ENCODE peak calls at places on chromosomes 12 and 14, in five cellular contexts. J is GM13977, A is cardiac muscle cell, O is endothelial cell, S is adrenal gland. M is an unnamed sample.

GRCh38 chr14:24343795-24344660 is 4.2 kb upstream of the RIPK3 start:
- DNase-seq in O (no peak), J (no peak), S (no peak), A (no peak), M (no peak)

GRCh38 chr12:62995097-62995496 is 60.1 kb upstream of the PPM1H start:
- DNase-seq in S (no peak), O (no peak), J (no peak), A (no peak), M (no peak)

GRCh38 chr12:53616950-53617349 is 9.2 kb downstream of the ATF7 start:
- DNase-seq in O (no peak), J (no peak), A (no peak), S (no peak), M (no peak)

GRCh38 chr14:81366259-81366658 is 33.9 kb downstream of the STON2 start:
- DNase-seq in J (no peak), S (no peak), O (no peak), A (no peak), M (no peak)

GRCh38 chr12:124613151-124613585 is 45.8 kb upstream of the NCOR2 start:
- DNase-seq in S (no peak), J (no peak), A (no peak), O (no peak), M (no peak)

GRCh38 chr14:58643366-58643765 is 5.6 kb downstream of the DACT1 start:
- DNase-seq in S (no peak), A (peak), J (no peak), O (no peak), M (no peak)

GRCh38 chr14:75450381-75451276 is 22.8 kb downstream of the JDP2 start:
- DNase-seq in A (no peak), J (no peak), S (peak), O (no peak), M (peak)

GRCh38 chr14:95043314-95043713 is 114.0 kb downstream of the DICER1 start:
- DNase-seq in A (no peak), J (no peak), O (no peak), S (no peak), M (no peak)

GRCh38 chr12:94872671-94873367 is 130.7 kb downstream of the NDUFA12 start:
- DNase-seq in O (peak), S (no peak), J (peak), A (no peak), M (peak)

GRCh38 chr12:81209001-81209400 is 131.1 kb downstream of the ACSS3 start:
- DNase-seq in A (no peak), S (peak), J (no peak), O (no peak), M (no peak)

GRCh38 chr12:56220611-56221232 is 1.0 kb downstream of the RNF41 start:
- DNase-seq in S (peak), O (no peak), J (peak), A (no peak), M (peak)

GRCh38 chr14:75372260-75372659 is 55.6 kb upstream of the JDP2 start:
- DNase-seq in O (no peak), A (no peak), J (no peak), S (peak), M (no peak)

GRCh38 chr12:42735869-42736361 is 146.4 kb upstream of the PRICKLE1 start:
- DNase-seq in J (no peak), S (no peak), O (no peak), A (peak), M (peak)

GRCh38 chr12:113298861-113299545 is 35.9 kb downstream of the SLC8B1 start:
- DNase-seq in J (no peak), A (no peak), O (no peak), S (peak), M (peak)

GRCh38 chr14:50954811-50955372 is 10.6 kb upstream of the PYGL start:
- DNase-seq in O (no peak), S (no peak), J (peak), A (peak), M (no peak)

GRCh38 chr12:34299802-34300193 is 277.5 kb downstream of the ALG10 start:
- DNase-seq in S (no peak), J (no peak), A (no peak), O (no peak), M (no peak)

GRCh38 chr14:23543403-23543802 is 8.2 kb downstream of the ZFHX2 start:
- DNase-seq in A (no peak), J (no peak), S (no peak), O (no peak), M (no peak)

GRCh38 chr14:23366163-23366921 is 1.4 kb upstream of the EFS start:
- DNase-seq in J (no peak), A (peak), S (peak), O (peak), M (peak)

GRCh38 chr14:104423224-104423681 is 156.3 kb upstream of the C14orf180 start:
- DNase-seq in O (no peak), J (no peak), S (no peak), A (no peak), M (no peak)

GRCh38 chr14:61034416-61035100 is 53.5 kb downstream of the SLC38A6 start:
- DNase-seq in A (no peak), O (no peak), J (peak), S (no peak), M (no peak)

GRCh38 chr14:68548194-68549056 is 244.4 kb downstream of the ZFP36L1 start:
- DNase-seq in O (no peak), A (peak), J (no peak), S (peak), M (peak)

GRCh38 chr12:3176754-3177153 is 99.6 kb downstream of the TSPAN9 start:
- DNase-seq in S (no peak), A (no peak), J (no peak), O (no peak), M (no peak)

GRCh38 chr12:39920222-39920621 is 185.7 kb downstream of the SLC2A13 start:
- DNase-seq in A (no peak), O (no peak), S (no peak), J (no peak), M (no peak)

GRCh38 chr12:117472983-117473382 is 111.6 kb upstream of the NOS1 start:
- DNase-seq in S (peak), A (peak), O (peak), J (no peak), M (no peak)

GRCh38 chr14:100262545-100262944 is 23.6 kb downstream of the YY1 start:
- DNase-seq in J (no peak), S (no peak), A (no peak), O (no peak), M (no peak)

GRCh38 chr12:121632069-121632970 is 6.0 kb downstream of the ORAI1 start:
- DNase-seq in O (no peak), J (no peak), A (peak), S (no peak), M (no peak)

GRCh38 chr12:95978351-95978750 is 17.8 kb downstream of the HAL start:
- DNase-seq in J (no peak), S (no peak), O (no peak), A (no peak), M (no peak)

GRCh38 chr12:99334737-99335136 is 312.8 kb upstream of the GARIN6 start:
- DNase-seq in J (no peak), A (no peak), O (no peak), S (no peak), M (no peak)

GRCh38 chr14:81452766-81453165 is 52.6 kb upstream of the STON2 start:
- DNase-seq in J (no peak), A (no peak), S (no peak), O (no peak), M (no peak)

GRCh38 chr12:102120886-102121285 is 903 bp downstream of the PARPBP start:
- DNase-seq in A (no peak), S (no peak), O (peak), J (peak), M (no peak)

GRCh38 chr12:38954119-38954746 is 48.8 kb upstream of the CPNE8 start:
- DNase-seq in S (no peak), J (no peak), A (no peak), O (no peak), M (no peak)

GRCh38 chr14:104138098-104138890 is at the start of gene KIF26A:
- DNase-seq in S (no peak), J (no peak), A (peak), O (peak), M (peak)

GRCh38 chr14:59463773-59464650 is 1.2 kb downstream of the GPR135 start:
- DNase-seq in J (peak), S (no peak), A (no peak), O (peak), M (no peak)

GRCh38 chr12:57616383-57617101 is 5.3 kb downstream of the ARHGEF25 start:
- DNase-seq in A (no peak), O (no peak), S (no peak), J (peak), M (no peak)

GRCh38 chr14:64937821-64938193 is 4.7 kb downstream of the GPX2 start:
- DNase-seq in A (peak), S (no peak), O (no peak), J (no peak), M (no peak)

GRCh38 chr12:57380300-57380699 is 50.5 kb downstream of the R3HDM2 start:
- DNase-seq in J (no peak), O (no peak), S (no peak), A (no peak), M (no peak)

GRCh38 chr12:116040412-116040811 is 237.1 kb downstream of the MED13L start:
- DNase-seq in A (no peak), S (no peak), O (no peak), J (no peak), M (no peak)

GRCh38 chr12:2797721-2798418 is 3.1 kb downstream of the FKBP4 start:
- DNase-seq in S (peak), A (no peak), J (no peak), O (no peak), M (peak)

GRCh38 chr12:21992823-21993222 is 51.6 kb upstream of the ABCC9 start:
- DNase-seq in J (no peak), O (no peak), S (peak), A (no peak), M (peak)

DNA sequence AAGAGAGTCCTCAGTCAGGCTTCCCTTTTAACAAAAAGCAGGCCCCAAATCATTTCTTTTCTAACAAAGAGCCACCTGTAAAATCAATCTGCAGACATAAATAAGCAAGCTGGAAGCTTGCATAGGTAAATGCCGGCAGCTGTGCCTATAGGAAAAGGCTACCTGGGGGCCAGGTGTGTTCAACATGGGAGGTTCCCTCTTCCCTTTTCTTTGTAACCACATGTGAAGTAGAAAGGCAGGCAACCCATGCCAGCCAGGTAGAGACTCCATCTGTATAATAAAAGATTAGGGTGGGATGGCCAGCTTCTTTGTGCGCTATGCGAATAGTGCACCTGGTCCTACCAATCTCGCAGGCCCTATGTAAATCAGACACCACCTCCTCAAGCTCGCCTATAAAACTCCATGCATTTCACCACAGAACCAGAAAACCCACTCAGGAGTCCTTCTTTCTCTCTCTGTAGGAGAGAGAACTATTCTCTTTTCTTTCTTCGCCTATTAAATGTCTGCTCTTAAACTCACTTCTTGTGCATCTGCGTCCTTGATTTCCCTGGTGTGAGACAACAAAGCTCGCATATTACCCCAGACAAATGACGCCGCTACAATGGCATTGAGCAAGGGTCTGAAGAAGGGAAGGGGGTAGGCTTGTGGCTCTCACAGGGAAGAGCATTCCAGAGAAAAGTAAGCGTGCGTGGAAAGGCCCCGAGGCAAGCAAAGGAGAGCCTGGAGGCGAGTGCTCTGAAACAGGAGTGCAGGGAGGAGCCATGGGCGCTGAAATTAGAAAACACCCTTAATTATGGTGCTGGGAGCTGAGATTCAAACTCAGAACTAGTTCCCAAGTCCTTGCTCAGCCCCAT is 67.2 kb downstream of the TTC9 start:
- DNase-seq in O (no peak), J (no peak), S (no peak), A (no peak), M (no peak)
- TF ChIP-seq CTCF in O (no peak), J (no peak), S (no peak), A (no peak), M (no peak)

GRCh38 chr14:53954551-53955233 is 1.9 kb downstream of the BMP4 start:
- DNase-seq in S (peak), O (no peak), A (peak), J (peak), M (peak)
- TF ChIP-seq CTCF in S (no peak), O (no peak), A (no peak), J (peak), M (no peak)

DNA sequence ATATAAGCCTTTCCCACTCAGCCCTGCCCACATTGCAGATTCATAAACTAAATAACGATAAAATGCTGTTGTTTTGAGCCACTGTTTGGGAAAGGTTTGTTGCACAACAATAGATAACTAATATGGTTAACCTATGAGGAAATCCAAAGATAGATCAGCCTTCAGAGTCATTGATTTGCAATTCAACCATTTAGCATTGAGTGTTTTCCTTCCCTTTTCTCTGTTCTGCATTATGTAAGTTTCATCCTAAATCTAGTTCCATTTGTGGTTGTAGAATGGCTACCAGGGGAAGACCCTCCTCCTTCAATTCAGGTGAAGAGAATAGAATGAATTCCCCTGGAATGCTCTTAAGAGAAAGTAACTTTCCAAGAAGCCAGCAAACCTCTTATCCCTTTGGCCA is 19.6 kb downstream of the TC2N start:
- DNase-seq in J (no peak), A (no peak), O (no peak), S (no peak), M (no peak)
- TF ChIP-seq CTCF in J (no peak), A (no peak), O (no peak), S (no peak), M (no peak)

DNA sequence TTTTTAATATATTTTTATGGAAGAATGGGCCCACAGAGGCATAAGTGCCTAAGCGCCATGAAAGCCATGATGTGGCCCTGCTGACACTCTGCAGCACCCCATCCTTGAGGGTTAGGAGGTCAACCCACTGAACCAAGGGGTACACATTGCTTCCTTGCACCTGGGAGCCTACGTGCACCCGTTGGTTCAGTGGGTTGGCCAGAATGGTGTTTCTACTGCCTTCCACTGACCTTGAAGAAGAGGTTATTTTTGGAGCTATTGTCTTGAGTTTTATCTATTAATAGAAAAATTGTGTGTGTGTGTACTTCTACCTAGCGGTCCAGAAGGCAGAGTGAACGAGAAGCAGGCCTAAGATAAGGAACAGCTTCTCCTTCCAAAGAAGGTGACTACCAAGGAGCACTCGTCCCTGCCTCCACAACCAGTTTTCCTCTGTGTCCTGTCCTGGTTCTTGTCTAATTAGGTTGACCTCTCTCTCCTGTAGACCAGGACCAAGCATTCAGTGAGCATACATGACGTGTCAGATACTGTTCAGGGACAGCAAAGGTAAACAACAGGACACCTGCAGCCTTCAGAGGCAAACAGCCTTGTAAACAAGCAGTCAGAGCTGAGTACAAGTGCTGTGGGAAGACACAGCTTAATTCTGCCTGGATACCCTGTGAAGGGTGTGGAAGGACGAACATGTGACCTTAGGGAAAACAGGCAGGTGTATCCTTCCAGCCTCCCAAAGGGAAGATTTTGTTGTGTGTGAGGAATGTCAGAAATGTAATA is 30.4 kb upstream of the PLEK2 start:
- DNase-seq in S (no peak), J (no peak), O (no peak), A (no peak), M (no peak)
- TF ChIP-seq CTCF in S (no peak), J (no peak), O (no peak), A (no peak), M (no peak)

GRCh38 chr12:67269632-67270578 is 747 bp downstream of the CAND1 start:
- DNase-seq in S (peak), O (peak), A (peak), J (peak), M (peak)
- TF ChIP-seq CTCF in S (no peak), O (no peak), A (no peak), J (no peak), M (peak)

DNA sequence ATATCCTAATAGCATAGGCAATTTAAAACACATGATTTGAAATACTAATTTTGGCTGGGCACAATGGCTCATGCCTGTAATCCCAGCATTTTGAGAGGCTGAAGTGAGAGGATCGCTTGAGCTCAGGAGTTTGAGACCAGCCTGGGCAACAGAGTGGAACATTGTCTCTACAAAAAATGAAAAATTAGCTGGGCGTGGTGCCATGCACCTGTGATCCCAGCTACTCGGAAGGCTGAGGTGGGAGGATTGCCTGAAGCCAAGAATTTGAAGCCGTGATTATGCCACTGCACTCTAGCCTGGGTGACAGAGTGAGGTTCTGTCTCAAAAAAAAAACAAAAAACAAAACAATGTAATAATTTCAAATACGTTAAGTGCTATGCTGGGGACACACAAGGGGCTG is 83.3 kb downstream of the SSPN start:
- DNase-seq in S (no peak), O (no peak), J (no peak), A (no peak), M (no peak)
- TF ChIP-seq CTCF in S (no peak), O (no peak), J (no peak), A (no peak), M (no peak)

GRCh38 chr12:7970475-7971252 is 34.7 kb upstream of the SLC2A3 start:
- DNase-seq in A (peak), O (peak), J (peak), S (peak), M (peak)
- TF ChIP-seq CTCF in A (no peak), O (no peak), J (no peak), S (peak), M (peak)

GRCh38 chr12:76820888-76821482 is 57.1 kb downstream of the ZDHHC17 start:
- DNase-seq in O (peak), S (peak), J (no peak), A (peak), M (no peak)
- TF ChIP-seq CTCF in O (peak), S (peak), J (peak), A (peak), M (peak)

DNA sequence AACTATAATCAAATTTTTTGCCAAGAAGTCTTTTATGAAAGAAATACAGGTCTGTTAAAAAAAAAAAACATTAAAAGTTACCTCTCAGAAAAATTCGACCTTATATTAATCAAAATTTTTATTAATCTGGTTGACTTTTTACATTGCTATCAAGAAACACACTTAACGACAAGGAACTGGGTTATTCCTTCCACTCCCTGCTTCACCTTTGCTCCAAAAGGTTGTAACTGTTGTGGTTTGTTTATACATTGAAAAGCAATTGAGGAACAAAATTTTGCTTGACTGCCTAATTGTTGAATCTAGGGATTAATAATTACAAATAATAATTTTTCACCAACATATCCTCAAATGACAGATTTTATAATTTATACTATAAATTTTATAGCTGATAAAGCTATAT is 28.4 kb downstream of the TSPAN8 start:
- DNase-seq in O (no peak), A (no peak), S (no peak), J (no peak), M (no peak)
- TF ChIP-seq CTCF in O (no peak), A (no peak), S (no peak), J (no peak), M (no peak)